ENCODE peak calls at places on chromosome 5, in six cellular contexts. H, R, Q, E, J and D are unnamed samples.

GRCh38 chr5:93831449-93831848 is 90.0 kb upstream of the POU5F2 start:
- DNase-seq in H (no peak), R (peak), Q (no peak), E (no peak), J (peak), D (peak)

GRCh38 chr5:58926549-58926948 is 343.7 kb downstream of the RAB3C start:
- DNase-seq in H (no peak), R (no peak), Q (no peak), E (no peak), J (no peak), D (no peak)

GRCh38 chr5:101009758-101010519 is 106.9 kb upstream of the ST8SIA4 start:
- DNase-seq in H (no peak), R (no peak), Q (no peak), E (no peak), J (no peak), D (no peak)

GRCh38 chr5:137621861-137622823 is 113.7 kb downstream of the KLHL3 start:
- DNase-seq in H (peak), R (peak), Q (peak), E (peak), J (peak), D (peak)

GRCh38 chr5:93899026-93899600 is 157.7 kb upstream of the POU5F2 start:
- DNase-seq in H (no peak), R (peak), Q (no peak), E (no peak), J (no peak), D (no peak)

GRCh38 chr5:82091617-82092016 is 119.8 kb downstream of the ATG10 start:
- DNase-seq in H (no peak), R (no peak), Q (no peak), E (no peak), J (no peak), D (no peak)

GRCh38 chr5:56233230-56233629 is at the start of gene ANKRD55:
- DNase-seq in H (no peak), R (peak), Q (no peak), E (no peak), J (no peak), D (no peak)

GRCh38 chr5:64838803-64839202 is 70.1 kb downstream of the CWC27 start:
- DNase-seq in H (no peak), R (peak), Q (no peak), E (no peak), J (no peak), D (no peak)

GRCh38 chr5:94693043-94693822 is 74.8 kb downstream of the SLF1 start:
- DNase-seq in H (no peak), R (peak), Q (peak), E (no peak), J (no peak), D (peak)

GRCh38 chr5:135126688-135127603 is 92.9 kb upstream of the PITX1 start:
- DNase-seq in H (no peak), R (no peak), Q (peak), E (no peak), J (peak), D (no peak)

GRCh38 chr5:135130526-135131215 is 96.6 kb upstream of the PITX1 start:
- DNase-seq in H (no peak), R (no peak), Q (no peak), E (no peak), J (peak), D (no peak)

GRCh38 chr5:135128361-135128760 is 94.3 kb upstream of the PITX1 start:
- DNase-seq in H (no peak), R (no peak), Q (no peak), E (no peak), J (no peak), D (no peak)

GRCh38 chr5:135127604-135128240 is 93.7 kb upstream of the PITX1 start:
- DNase-seq in H (no peak), R (peak), Q (peak), E (no peak), J (peak), D (peak)

DNA sequence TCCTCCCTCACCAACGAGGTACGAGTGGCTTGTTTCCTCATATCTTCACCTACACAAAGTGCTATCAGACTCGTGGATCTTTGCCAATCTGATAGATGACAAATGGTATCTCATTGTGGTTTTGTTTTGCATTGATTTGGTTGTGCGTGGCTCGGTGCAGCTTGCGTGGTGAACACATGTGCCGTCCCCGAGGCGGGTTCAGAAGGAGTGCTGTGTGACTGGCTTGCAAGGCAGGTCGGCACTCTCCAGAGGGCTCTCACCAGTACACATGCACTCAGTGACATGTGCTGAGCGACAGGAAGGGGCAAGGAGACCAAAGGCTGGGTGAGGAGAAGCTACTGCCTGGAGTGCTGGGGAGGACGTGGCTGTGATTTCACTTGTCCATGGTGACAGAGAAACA is 95.3 kb upstream of the PITX1 start:
- DNase-seq in H (no peak), R (peak), Q (peak), E (no peak), J (peak), D (no peak)
- H3K4me3 ChIP-seq in H (no peak), R (no peak), Q (no peak), E (no peak), J (no peak), D (no peak)

GRCh38 chr5:177310332-177310731 is 1.4 kb downstream of the MXD3 start:
- DNase-seq in H (no peak), R (no peak), Q (no peak), E (no peak), J (no peak), D (no peak)

GRCh38 chr5:177306674-177307543 is 3.3 kb downstream of the PRELID1 start:
- DNase-seq in H (peak), R (peak), Q (no peak), E (no peak), J (no peak), D (no peak)

GRCh38 chr5:177308740-177309139 is 3.0 kb downstream of the MXD3 start:
- DNase-seq in H (no peak), R (no peak), Q (no peak), E (no peak), J (no peak), D (no peak)

GRCh38 chr5:177309351-177310191 is 2.1 kb downstream of the MXD3 start:
- DNase-seq in H (no peak), R (peak), Q (peak), E (peak), J (no peak), D (peak)

DNA sequence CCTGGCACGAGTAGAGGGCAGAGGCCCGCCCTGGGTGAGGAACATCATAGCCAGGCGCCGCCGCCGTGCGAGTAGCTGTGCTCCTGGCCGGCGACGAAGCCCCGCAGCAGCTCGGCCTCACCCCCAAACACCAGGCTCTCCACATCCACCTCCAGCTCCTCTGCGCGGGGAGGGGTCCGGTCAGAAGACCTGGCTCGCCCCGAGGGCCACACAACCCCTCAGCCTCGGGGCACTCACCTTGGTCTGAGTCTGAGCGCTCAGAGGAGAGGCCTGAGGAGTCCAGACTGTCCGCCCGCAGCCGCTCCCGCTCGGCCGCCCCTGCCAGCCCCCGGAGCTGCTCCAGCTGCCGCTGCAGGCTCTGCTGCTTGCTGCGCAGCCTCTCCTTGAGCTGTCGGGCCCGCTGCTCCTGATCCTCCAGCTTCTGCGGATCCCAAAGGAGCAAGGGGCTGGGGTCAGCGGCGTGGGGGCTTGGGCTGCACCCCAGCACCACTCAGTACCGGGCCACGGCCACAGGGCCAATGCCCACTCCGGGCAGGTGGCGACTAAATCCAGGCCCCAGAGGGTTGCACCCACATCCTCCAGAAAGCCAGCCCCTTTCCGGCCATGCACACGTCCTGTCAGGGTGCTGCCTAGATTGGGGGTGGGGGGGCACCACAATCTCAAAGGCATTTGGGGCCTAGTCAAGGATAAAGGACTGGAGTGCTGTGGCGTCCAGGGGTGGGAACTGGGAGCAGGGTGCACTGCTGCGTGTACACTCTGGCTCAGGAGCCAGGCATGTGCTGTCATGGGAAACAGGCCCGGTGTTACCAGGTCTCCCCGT is 3.9 kb downstream of the MXD3 start:
- DNase-seq in H (no peak), R (no peak), Q (no peak), E (no peak), J (peak), D (peak)
- H3K4me3 ChIP-seq in H (no peak), R (no peak), Q (no peak), E (no peak), J (no peak), D (no peak)

DNA sequence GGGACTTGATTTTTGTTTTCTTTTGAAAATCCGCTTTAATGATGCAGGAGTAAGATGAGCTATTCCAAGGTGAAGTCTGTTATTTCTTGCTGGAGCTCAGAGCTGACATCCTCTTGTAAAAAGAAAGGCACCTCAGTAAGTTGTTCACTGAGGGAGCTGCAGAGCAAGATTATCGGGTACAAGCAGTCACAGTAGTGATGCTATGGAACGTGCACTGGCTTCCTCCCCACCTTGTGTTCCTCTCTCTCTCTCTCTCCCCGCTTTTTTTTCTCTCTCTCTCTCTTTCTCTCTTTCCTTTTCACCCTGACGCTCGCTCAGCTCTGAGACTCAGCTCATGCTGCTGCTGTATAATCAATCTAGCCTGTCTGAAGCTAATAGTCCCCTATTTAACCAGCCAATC is 587.5 kb upstream of the CDH18 start:
- DNase-seq in H (no peak), R (peak), Q (no peak), E (no peak), J (no peak), D (no peak)
- H3K4me3 ChIP-seq in H (no peak), R (no peak), Q (no peak), E (no peak), J (no peak), D (no peak)

DNA sequence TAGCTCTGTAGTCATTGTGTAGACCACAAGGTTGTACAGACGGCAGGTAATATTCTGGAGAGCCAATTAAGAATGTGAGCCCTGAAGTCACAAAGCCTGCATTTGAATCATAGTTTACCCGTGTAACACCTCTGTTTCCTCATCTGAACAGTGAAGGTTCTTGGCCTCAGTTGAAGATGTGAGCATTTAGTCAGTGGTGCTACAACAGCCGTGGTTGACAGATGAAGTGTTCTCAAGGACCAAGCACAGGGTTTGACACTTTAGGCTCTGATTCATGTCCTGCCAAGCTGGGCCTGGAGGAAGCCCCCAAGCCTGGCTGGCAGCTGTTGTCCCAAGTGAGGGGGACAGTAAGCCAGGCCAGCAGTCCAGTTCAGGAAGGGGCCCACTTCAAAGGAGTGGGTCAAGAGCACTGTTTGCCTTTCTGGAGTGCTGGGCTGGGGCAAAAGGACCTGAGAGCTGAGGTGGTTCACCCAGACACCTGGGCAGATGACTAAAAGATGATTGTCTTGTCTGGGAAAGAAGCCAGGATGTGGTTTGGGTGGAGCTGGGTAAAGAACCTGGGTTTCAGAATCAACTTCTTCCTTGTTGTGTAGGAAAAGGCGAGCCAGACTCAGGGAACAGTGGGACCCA is 20.7 kb downstream of the FAXDC2 start:
- DNase-seq in H (peak), R (peak), Q (peak), E (no peak), J (no peak), D (no peak)
- H3K4me3 ChIP-seq in H (no peak), R (no peak), Q (no peak), E (no peak), J (no peak), D (no peak)

GRCh38 chr5:140791111-140791510 is 3.5 kb upstream of the PCDHA2 start:
- DNase-seq in H (no peak), R (no peak), Q (no peak), E (no peak), J (no peak), D (no peak)

GRCh38 chr5:140780512-140780911 is 5.4 kb upstream of the PCDHA1 start:
- DNase-seq in H (no peak), R (no peak), Q (no peak), E (no peak), J (no peak), D (no peak)

GRCh38 chr5:140785905-140786686 is at the start of gene PCDHA1:
- DNase-seq in H (no peak), R (no peak), Q (no peak), E (no peak), J (no peak), D (no peak)
- H3K4me3 ChIP-seq in H (no peak), R (no peak), Q (no peak), E (no peak), J (no peak), D (no peak)

GRCh38 chr5:141409598-141410306 is 1.9 kb downstream of the PCDHGB6 start:
- DNase-seq in H (no peak), R (no peak), Q (no peak), E (no peak), J (no peak), D (no peak)

GRCh38 chr5:141411575-141411974 is 1.2 kb upstream of the PCDHGA10 start:
- DNase-seq in H (no peak), R (no peak), Q (no peak), E (no peak), J (no peak), D (no peak)

GRCh38 chr5:141419074-141419880 is 1.6 kb upstream of the PCDHGA11 start:
- DNase-seq in H (no peak), R (no peak), Q (no peak), E (no peak), J (no peak), D (no peak)

GRCh38 chr5:141412853-141413539 is at the start of gene PCDHGA10:
- DNase-seq in H (no peak), R (peak), Q (peak), E (no peak), J (no peak), D (peak)

GRCh38 chr5:141413540-141414069 is 818 bp downstream of the PCDHGA10 start:
- DNase-seq in H (no peak), R (no peak), Q (no peak), E (no peak), J (no peak), D (no peak)
- H3K4me3 ChIP-seq in H (peak), R (peak), Q (peak), E (peak), J (no peak), D (no peak)

DNA sequence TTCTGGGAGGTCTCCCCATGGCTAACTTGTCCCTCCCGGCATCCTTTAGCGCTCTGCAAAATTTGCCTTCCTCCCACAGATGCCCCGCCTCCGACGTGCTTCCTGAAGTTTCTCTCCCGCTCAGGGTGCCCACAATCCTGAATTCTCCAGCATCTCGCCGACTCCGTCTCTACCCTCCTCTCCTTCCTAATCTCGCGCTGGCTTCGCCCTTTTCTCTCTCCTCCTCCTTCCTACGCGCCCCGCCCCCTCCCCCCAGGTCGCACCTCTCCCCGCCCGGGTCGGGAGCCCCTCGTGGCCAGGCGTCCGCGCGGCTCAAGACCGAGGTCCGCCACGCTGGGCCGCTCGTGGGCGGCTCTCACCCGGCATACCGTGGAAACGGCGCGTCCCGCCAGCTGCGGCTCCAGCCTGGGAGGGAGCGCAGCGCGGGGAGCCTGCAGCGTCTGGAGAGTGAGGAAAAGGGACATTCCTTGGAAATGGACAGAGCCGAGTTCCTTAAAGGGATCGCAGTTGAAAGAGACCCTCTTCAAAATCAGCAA is 4.8 kb upstream of the IRX2 start:
- DNase-seq in H (peak), R (peak), Q (no peak), E (no peak), J (no peak), D (no peak)
- H3K4me3 ChIP-seq in H (peak), R (peak), Q (no peak), E (peak), J (peak), D (peak)